ENCODE peak calls at places on chromosomes 5 and 9, in four cellular contexts. N, Y, H and E are unnamed samples.

GRCh38 chr9:37033753-37034319 is at the start of gene PAX5:
- DNase-seq in N (peak; percentile 37), H (no peak), Y (no peak), E (no peak)

GRCh38 chr9:86324308-86324707 is 29.9 kb downstream of the TUT7 start:
- DNase-seq in Y (no peak), N (no peak), H (no peak), E (no peak)

GRCh38 chr9:91843623-91844111 is 106.4 kb downstream of the ROR2 start:
- DNase-seq in H (no peak), Y (no peak), N (no peak), E (no peak)

GRCh38 chr5:171601266-171601881 is 181.9 kb downstream of the FGF18 start:
- DNase-seq in N (no peak), H (peak; percentile 69), Y (no peak), E (no peak)

GRCh38 chr5:134007581-134008256 is 2.9 kb upstream of the VDAC1 start:
- DNase-seq in N (no peak), Y (no peak), H (no peak), E (peak; percentile 57)

GRCh38 chr5:150658121-150658520 is 2.9 kb upstream of the MYOZ3 start:
- DNase-seq in H (no peak), Y (no peak), N (no peak), E (no peak)

GRCh38 chr9:35686222-35687203 is 3.2 kb downstream of the TPM2 start:
- DNase-seq in Y (no peak), N (no peak), H (no peak), E (no peak)

GRCh38 chr9:119941081-119941480 is 571.8 kb upstream of the BRINP1 start:
- DNase-seq in H (no peak), N (no peak), Y (no peak), E (no peak)

GRCh38 chr5:147869112-147869511 is 9.4 kb upstream of the SCGB3A2 start:
- DNase-seq in H (no peak), N (no peak), Y (no peak), E (no peak)

GRCh38 chr5:54165687-54166086 is 144.7 kb downstream of the ARL15 start:
- DNase-seq in H (no peak), Y (no peak), N (no peak), E (no peak)

GRCh38 chr5:122067330-122067885 is 10.7 kb downstream of the LOX start:
- DNase-seq in N (no peak), Y (no peak), H (no peak), E (no peak)

GRCh38 chr5:54309237-54309636 is 1.1 kb downstream of the ARL15 start:
- DNase-seq in N (no peak), Y (no peak), H (no peak), E (no peak)